ENCODE peak calls at places on chromosomes 5 and 9, in ten cellular contexts. A is breast epithelium, Y is bronchial epithelial cell, X is psoas muscle, S is mesendoderm, J is left ventricle myocardium inferior, F is fibroblast of lung, M is heart left ventricle, V is tibial artery, H is H7. B is an unnamed sample.

GRCh38 chr5:118791986-118792734 is 196.2 kb downstream of the DTWD2 start:
- DNase-seq in S (peak; percentile 80), J (no peak), X (no peak), Y (peak; percentile 62), M (no peak), A (peak; percentile 28), V (peak; percentile 22), H (peak; percentile 48), F (peak; percentile 71), B (no peak)

GRCh38 chr5:55865831-55866230 is 14.7 kb downstream of the IL31RA start:
- DNase-seq in F (peak; percentile 37), M (no peak), X (no peak), S (peak; percentile 21), V (no peak), H (no peak), Y (no peak), A (no peak), J (no peak), B (no peak)

GRCh38 chr5:59027145-59027907 is 444.5 kb downstream of the RAB3C start:
- DNase-seq in M (no peak), Y (no peak), F (no peak), J (no peak), A (no peak), X (no peak), V (no peak), S (no peak), H (no peak), B (no peak)

GRCh38 chr9:134275379-134275778 is 50.9 kb upstream of the RXRA start:
- DNase-seq in V (no peak), X (no peak), H (peak; percentile 91), F (no peak), Y (no peak), S (peak; percentile 55), J (no peak), A (no peak), M (no peak), B (no peak)

GRCh38 chr5:61603211-61603908 is 271.3 kb downstream of the ZSWIM6 start:
- DNase-seq in J (peak; percentile 41), F (peak; percentile 48), A (peak; percentile 56), H (peak; percentile 46), X (no peak), M (peak; percentile 65), Y (no peak), V (no peak), S (peak; percentile 14), B (no peak)

GRCh38 chr9:87436694-87437093 is 61.0 kb upstream of the DAPK1 start:
- DNase-seq in F (peak; percentile 45), M (no peak), J (no peak), Y (no peak), S (no peak), V (no peak), H (no peak), A (no peak), X (no peak), B (no peak)

GRCh38 chr5:139104577-139105271 is 93.4 kb downstream of the SIL1 start:
- DNase-seq in X (peak; percentile 83), V (peak; percentile 83), Y (peak; percentile 59), A (peak; percentile 83), M (peak; percentile 66), F (peak; percentile 96), J (peak; percentile 48), S (no peak), H (no peak), B (no peak)

GRCh38 chr5:93915142-93915553 is 173.7 kb upstream of the POU5F2 start:
- DNase-seq in V (no peak), Y (peak; percentile 55), S (peak; percentile 67), M (no peak), F (peak; percentile 63), X (no peak), A (no peak), J (no peak), H (peak; percentile 15), B (no peak)

GRCh38 chr5:133427121-133427777 is 185.1 kb downstream of the FSTL4 start:
- DNase-seq in F (peak; percentile 45), H (no peak), M (no peak), J (no peak), Y (no peak), V (no peak), A (no peak), X (no peak), S (no peak), B (no peak)

GRCh38 chr9:108864446-108864845 is 2.4 kb downstream of the ACTL7A start:
- DNase-seq in F (no peak), S (no peak), J (no peak), V (no peak), X (no peak), H (peak; percentile 47), Y (no peak), A (no peak), M (no peak), B (no peak)

GRCh38 chr5:72543811-72544210 is 36.6 kb upstream of the ZNF366 start:
- DNase-seq in S (no peak), J (no peak), X (no peak), F (no peak), Y (no peak), M (no peak), V (no peak), H (no peak), A (no peak), B (no peak)

GRCh38 chr9:99387416-99387815 is 165.3 kb downstream of the SEC61B start:
- DNase-seq in F (peak; percentile 9), X (no peak), S (no peak), Y (no peak), J (no peak), H (no peak), A (no peak), M (no peak), V (no peak), B (no peak)

GRCh38 chr5:137192293-137192743 is 306.8 kb downstream of the SPOCK1 start:
- DNase-seq in X (no peak), H (no peak), J (no peak), M (no peak), F (peak; percentile 84), Y (peak; percentile 94), S (no peak), V (no peak), A (no peak), B (peak; percentile 79)

GRCh38 chr5:176803943-176804498 is 6.3 kb upstream of the UNC5A start:
- DNase-seq in V (no peak), X (no peak), J (no peak), M (no peak), H (peak; percentile 81), S (peak; percentile 71), F (peak; percentile 32), A (no peak), Y (peak; percentile 35), B (no peak)

GRCh38 chr5:23506329-23507236 is 826 bp upstream of the PRDM9 start:
- DNase-seq in J (no peak), H (peak; percentile 64), X (no peak), M (no peak), A (no peak), S (peak; percentile 83), Y (peak; percentile 7), V (no peak), F (no peak), B (no peak)

GRCh38 chr5:112200132-112200531 is 218.9 kb downstream of the EPB41L4A start:
- DNase-seq in X (no peak), Y (no peak), J (no peak), H (no peak), S (no peak), F (no peak), A (no peak), M (no peak), V (no peak), B (no peak)

GRCh38 chr9:116073826-116074225 is 79.8 kb upstream of the PAPPA start:
- DNase-seq in Y (peak; percentile 35), X (no peak), A (peak; percentile 84), H (no peak), V (no peak), J (no peak), S (no peak), M (no peak), F (peak; percentile 97), B (no peak)

GRCh38 chr5:178625679-178626483 is 969 bp downstream of the CLK4 start:
- DNase-seq in J (no peak), S (no peak), F (peak; percentile 57), X (no peak), A (no peak), Y (peak; percentile 41), M (no peak), H (no peak), V (no peak), B (no peak)

GRCh38 chr9:129506892-129507291 is 114.0 kb downstream of the C9orf50 start:
- DNase-seq in S (no peak), A (no peak), X (peak; percentile 50), M (no peak), H (peak; percentile 71), V (no peak), Y (no peak), F (peak; percentile 68), J (no peak), B (no peak)

GRCh38 chr5:40385544-40385943 is 294.2 kb upstream of the PTGER4 start:
- DNase-seq in H (no peak), J (no peak), S (peak; percentile 84), X (no peak), M (no peak), V (no peak), A (peak; percentile 52), Y (peak; percentile 97), F (peak; percentile 45), B (peak; percentile 94)

GRCh38 chr9:131631254-131631653 is 85.9 kb downstream of the PRRT1B start:
- DNase-seq in M (no peak), S (no peak), Y (no peak), V (no peak), A (no peak), X (no peak), H (no peak), J (no peak), F (no peak), B (no peak)

GRCh38 chr9:15468113-15468512 is 42.7 kb downstream of the PSIP1 start:
- DNase-seq in A (no peak), S (no peak), V (no peak), J (no peak), Y (no peak), H (no peak), F (no peak), M (no peak), X (no peak), B (no peak)
- H3K36me3 ChIP-seq in A (no peaks in the 10 kb centered on the region), S (no peaks in the 10 kb centered on the region), V (peaks cover 52% of the 10 kb centered on the region), J (peaks cover 67% of the 10 kb centered on the region), Y (peaks cover 2% of the 10 kb centered on the region), H (peaks cover 39% of the 10 kb centered on the region), F (peaks cover 2% of the 10 kb centered on the region), M (peaks cover 72% of the 10 kb centered on the region), X (no peaks in the 10 kb centered on the region), B (peaks cover 97% of the 10 kb centered on the region)

GRCh38 chr9:34576593-34576935 is 13.0 kb downstream of the CNTFR start:
- DNase-seq in V (no peak), S (no peak), M (no peak), Y (no peak), F (no peak), X (no peak), H (peak; percentile 75), A (no peak), J (no peak), B (no peak)
- H3K27me3 ChIP-seq in V (peaks cover 82% of the 10 kb centered on the region), S (no peaks in the 10 kb centered on the region), M (peaks cover 50% of the 10 kb centered on the region), Y (peaks cover 44% of the 10 kb centered on the region), F (peaks cover 40% of the 10 kb centered on the region), X (peaks cover 2% of the 10 kb centered on the region), H (peaks cover 40% of the 10 kb centered on the region), A (no peaks in the 10 kb centered on the region), J (peaks cover 75% of the 10 kb centered on the region), B (peaks cover 41% of the 10 kb centered on the region)

GRCh38 chr5:135339623-135340022 is 59.4 kb downstream of the MACROH2A1 start:
- DNase-seq in Y (no peak), V (no peak), S (no peak), A (no peak), M (no peak), J (no peak), F (no peak), X (no peak), H (no peak), B (peak; percentile 20)
- H3K36me3 ChIP-seq in Y (peaks cover 42% of the 10 kb centered on the region), V (peaks cover 84% of the 10 kb centered on the region), S (peaks cover 25% of the 10 kb centered on the region), A (peaks cover 19% of the 10 kb centered on the region), M (peaks cover 88% of the 10 kb centered on the region), J (peaks cover 94% of the 10 kb centered on the region), F (peaks cover 30% of the 10 kb centered on the region), X (peaks cover 24% of the 10 kb centered on the region), H (peaks cover 9% of the 10 kb centered on the region), B (peaks cover 81% of the 10 kb centered on the region)

GRCh38 chr9:68798408-68798807 is 93.4 kb downstream of the PIP5K1B start:
- DNase-seq in M (no peak), S (no peak), Y (no peak), J (no peak), X (no peak), F (no peak), V (no peak), H (no peak), A (no peak), B (no peak)
- H3K27me3 ChIP-seq in M (no peaks in the 10 kb centered on the region), S (no peaks in the 10 kb centered on the region), Y (no peaks in the 10 kb centered on the region), J (no peaks in the 10 kb centered on the region), X (no peaks in the 10 kb centered on the region), F (no peaks in the 10 kb centered on the region), V (no peaks in the 10 kb centered on the region), H (no peaks in the 10 kb centered on the region), A (no peaks in the 10 kb centered on the region), B (peaks cover 23% of the 10 kb centered on the region)

B was measured in RWPE2.